ENCODE peak calls at places on chromosomes 1 and 21, in five cellular contexts. B, A, Z, F and N are unnamed samples.

GRCh38 chr1:216892581-216892980 is 169.4 kb upstream of the ESRRG start:
- DNase-seq in B (peak; percentile 23), A (no peak), Z (no peak), F (no peak), N (no peak)

GRCh38 chr1:43912607-43913006 is 21.0 kb upstream of the ARTN start:
- DNase-seq in B (no peak), A (no peak), Z (no peak), F (peak; percentile 49), N (no peak)

GRCh38 chr21:44353200-44353970 is at the start of gene TRPM2:
- DNase-seq in B (no peak), A (no peak), Z (no peak), F (no peak), N (no peak)

GRCh38 chr1:119613769-119614358 is 34.2 kb downstream of the ZNF697 start:
- DNase-seq in B (peak; percentile 74), A (peak; percentile 85), Z (peak; percentile 19), F (peak; percentile 90), N (peak; percentile 76)

GRCh38 chr21:43824250-43824882 is 35.0 kb downstream of the RRP1 start:
- DNase-seq in B (no peak), A (peak; percentile 64), Z (no peak), F (no peak), N (peak; percentile 61)

GRCh38 chr1:40532844-40533424 is 1.5 kb downstream of the ZNF684 start:
- DNase-seq in B (peak; percentile 32), A (peak; percentile 65), Z (no peak), F (peak; percentile 78), N (peak; percentile 53)

GRCh38 chr1:59367269-59368006 is 70.5 kb downstream of the FGGY start:
- DNase-seq in B (no peak), A (peak; percentile 74), Z (no peak), F (peak; percentile 76), N (peak; percentile 92)

GRCh38 chr1:6218380-6218779 is 12.5 kb downstream of the RNF207 start:
- DNase-seq in B (no peak), A (no peak), Z (no peak), F (no peak), N (no peak)

GRCh38 chr1:196030455-196030854 is 577.8 kb downstream of the KCNT2 start:
- DNase-seq in B (no peak), A (no peak), Z (no peak), F (no peak), N (no peak)

GRCh38 chr1:226657788-226658537 is 81.1 kb downstream of the ITPKB start:
- DNase-seq in B (peak; percentile 28), A (no peak), Z (no peak), F (no peak), N (no peak)

GRCh38 chr1:225467193-225468020 is 39.6 kb upstream of the LBR start:
- DNase-seq in B (no peak), A (no peak), Z (peak; percentile 61), F (no peak), N (no peak)

GRCh38 chr1:216812966-216813365 is 89.7 kb upstream of the ESRRG start:
- DNase-seq in B (no peak), A (peak; percentile 2), Z (no peak), F (no peak), N (no peak)

GRCh38 chr1:23344987-23345472 is 946 bp upstream of the HNRNPR start:
- DNase-seq in B (peak; percentile 48), A (no peak), Z (no peak), F (peak; percentile 75), N (no peak)

GRCh38 chr1:93827633-93828436 is 51.2 kb downstream of the DNTTIP2 start:
- DNase-seq in B (no peak), A (peak; percentile 60), Z (no peak), F (no peak), N (peak; percentile 39)

GRCh38 chr21:45466330-45467220 is 61.6 kb downstream of the COL18A1 start:
- DNase-seq in B (no peak), A (no peak), Z (no peak), F (peak; percentile 24), N (no peak)

GRCh38 chr1:207673399-207673798 is 28.5 kb downstream of the CR1L start:
- DNase-seq in B (peak; percentile 2), A (peak; percentile 23), Z (no peak), F (no peak), N (no peak)

GRCh38 chr1:231691618-231692259 is 65.1 kb downstream of the DISC1 start:
- DNase-seq in B (peak; percentile 15), A (no peak), Z (no peak), F (peak; percentile 79), N (peak; percentile 20)